ENCODE peak calls at places on chromosomes 2 and 18, in ten cellular contexts. M is epithelial cell of esophagus, G is tibial nerve, B is ovary, L is uterus, V is PC-3, N is lung, F is GM23338, A is cardiac fibroblast, Y is fibroblast of lung. J is an unnamed sample.

GRCh38 chr2:189164732-189165131 is 14.8 kb downstream of the COL5A2 start:
- DNase-seq in M (peak; percentile 55), G (peak; percentile 60), B (peak; percentile 10), L (peak; percentile 46), V (peak; percentile 70), N (no peak), F (no peak), A (peak; percentile 67), Y (peak; percentile 89), J (no peak)

GRCh38 chr2:222410534-222410933 is 13.8 kb upstream of the SGPP2 start:
- DNase-seq in M (no peak), G (no peak), B (no peak), L (no peak), V (peak; percentile 8), N (peak; percentile 35), F (peak; percentile 84), A (no peak), Y (no peak), J (peak; percentile 3)

GRCh38 chr2:43576983-43577892 is 18.6 kb downstream of the THADA start:
- DNase-seq in M (peak; percentile 77), G (no peak), B (peak; percentile 23), L (no peak), V (peak; percentile 51), N (no peak), F (peak; percentile 61), A (peak; percentile 87), Y (peak; percentile 84), J (no peak)

GRCh38 chr2:217653240-217653639 is 349.6 kb downstream of the TNS1 start:
- DNase-seq in M (peak; percentile 78), G (peak; percentile 62), B (peak; percentile 75), L (peak; percentile 71), V (peak; percentile 96), N (peak; percentile 40), F (no peak), A (peak; percentile 82), Y (peak; percentile 72), J (peak; percentile 59)

GRCh38 chr2:142966281-142966680 is 88.8 kb downstream of the KYNU start:
- DNase-seq in M (no peak), G (no peak), B (no peak), L (no peak), V (no peak), N (no peak), F (no peak), A (no peak), Y (no peak), J (no peak)

GRCh38 chr2:205758051-205758450 is 75.8 kb downstream of the NRP2 start:
- DNase-seq in M (peak; percentile 37), G (no peak), B (peak; percentile 72), L (peak; percentile 51), V (peak; percentile 64), N (no peak), F (no peak), A (peak; percentile 83), Y (peak; percentile 80), J (no peak)

GRCh38 chr2:229774237-229774636 is 59.9 kb upstream of the DNER start:
- DNase-seq in M (no peak), G (no peak), B (no peak), L (no peak), V (no peak), N (no peak), F (peak; percentile 56), A (no peak), Y (no peak), J (no peak)

GRCh38 chr2:42153944-42154593 is 15.1 kb upstream of the EML4 start:
- DNase-seq in M (no peak), G (no peak), B (no peak), L (no peak), V (no peak), N (no peak), F (no peak), A (no peak), Y (no peak), J (no peak)

GRCh38 chr2:100921685-100922161 is 80.4 kb upstream of the RPL31 start:
- DNase-seq in M (peak; percentile 11), G (no peak), B (no peak), L (no peak), V (no peak), N (no peak), F (no peak), A (peak; percentile 72), Y (peak; percentile 76), J (no peak)

GRCh38 chr2:121810959-121811853 is 55.8 kb downstream of the TSN start:
- DNase-seq in M (peak; percentile 65), G (peak; percentile 50), B (peak; percentile 55), L (peak; percentile 24), V (peak; percentile 79), N (peak; percentile 34), F (peak; percentile 90), A (peak; percentile 81), Y (peak; percentile 63), J (peak; percentile 37)

DNA sequence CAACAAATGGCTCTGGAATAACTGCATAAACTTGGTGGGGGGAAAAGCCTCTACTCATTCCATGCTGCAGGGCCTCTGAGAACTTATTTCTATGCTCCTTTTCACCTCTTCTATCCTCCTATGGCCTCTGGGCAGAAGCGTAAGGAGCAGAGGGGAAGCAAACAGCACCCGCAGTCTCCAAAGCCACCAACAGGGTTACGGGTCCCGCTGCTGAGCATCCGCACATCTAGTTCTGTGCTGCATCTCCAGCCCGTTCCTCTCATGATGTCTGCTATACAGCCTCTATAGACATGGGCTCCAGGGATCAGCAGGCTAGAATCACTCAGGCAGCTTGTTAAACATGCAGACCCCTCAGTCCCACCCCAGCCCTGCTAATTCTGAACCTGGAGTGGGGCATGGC is 25.9 kb downstream of the PSTPIP2 start:
- DNase-seq in M (no peak), G (no peak), B (no peak), L (no peak), V (no peak), N (no peak), F (peak; percentile 71), A (no peak), Y (no peak), J (no peak)
- TF ChIP-seq CTCF in M (no peak), G (no peak), B (no peak), L (no peak), V (no peak), N (no peak), F (no peak), A (no peak), Y (no peak), J (no peak)

DNA sequence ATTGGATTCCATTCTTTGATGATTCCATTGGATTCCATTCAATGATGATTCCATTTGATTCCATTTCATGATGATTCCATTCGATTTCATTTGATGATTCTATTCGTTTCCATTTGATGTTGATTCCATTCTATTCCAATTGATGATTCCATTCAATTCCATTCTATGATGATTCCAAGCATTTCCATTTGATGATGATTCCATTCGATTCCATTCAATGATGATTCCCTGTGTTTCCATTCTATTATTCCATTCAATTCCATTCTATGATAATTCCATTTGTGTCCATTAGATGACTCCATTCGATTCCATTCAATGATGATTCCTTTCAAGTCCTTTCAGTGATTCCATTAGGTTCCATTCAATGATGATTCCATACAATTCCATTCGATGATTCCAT is 1090.5 kb downstream of the RPIA start:
- DNase-seq in M (no peak), G (no peak), B (no peak), L (no peak), V (no peak), N (no peak), F (no peak), A (no peak), Y (no peak), J (no peak)
- H3K4me3 ChIP-seq in M (no peak overlapping the region), G (no peak overlapping the region), B (no peak overlapping the region), L (no peak overlapping the region), V (no peak overlapping the region), N (no peak overlapping the region), F (no peak overlapping the region), A (no peak overlapping the region), Y (no peak overlapping the region), J (no peak overlapping the region)

GRCh38 chr18:59155140-59155539 is 15.5 kb downstream of the SEC11C start:
- DNase-seq in M (peak; percentile 19), G (no peak), B (no peak), L (no peak), V (no peak), N (no peak), F (no peak), A (peak; percentile 45), Y (peak; percentile 36), J (peak; percentile 90)

GRCh38 chr18:59148192-59148591 is 8.5 kb downstream of the SEC11C start:
- DNase-seq in M (peak; percentile 12), G (no peak), B (no peak), L (no peak), V (no peak), N (no peak), F (no peak), A (no peak), Y (no peak), J (no peak)

GRCh38 chr18:59149007-59149406 is 9.3 kb downstream of the SEC11C start:
- DNase-seq in M (no peak), G (no peak), B (no peak), L (no peak), V (no peak), N (no peak), F (no peak), A (no peak), Y (no peak), J (no peak)

GRCh38 chr18:59149416-59149815 is 9.7 kb downstream of the SEC11C start:
- DNase-seq in M (no peak), G (no peak), B (no peak), L (no peak), V (no peak), N (no peak), F (no peak), A (no peak), Y (no peak), J (no peak)

DNA sequence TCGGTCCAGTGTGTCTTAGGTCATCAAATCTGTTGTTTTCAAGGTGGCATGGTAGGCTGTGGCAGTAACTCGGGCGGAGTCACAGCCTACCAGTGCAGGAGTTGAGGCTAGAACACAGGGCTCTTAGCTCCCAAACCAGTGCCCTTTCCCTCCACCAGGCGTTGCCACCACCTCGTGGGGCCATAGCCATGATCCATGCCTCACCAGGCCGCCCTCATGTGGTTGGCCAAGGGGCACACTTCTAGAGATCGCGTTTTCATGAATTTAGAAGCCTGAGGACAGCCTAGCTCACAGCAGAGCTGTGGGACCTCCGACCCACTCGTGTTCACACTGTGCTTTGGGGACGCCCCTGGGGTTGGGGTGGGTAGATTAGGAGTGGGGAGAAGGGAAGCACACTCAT is 10.6 kb downstream of the SEC11C start:
- DNase-seq in M (no peak), G (no peak), B (no peak), L (no peak), V (no peak), N (no peak), F (peak; percentile 36), A (no peak), Y (no peak), J (no peak)
- TF ChIP-seq CTCF in M (no peak), G (no peak), B (no peak), L (no peak), V (no peak), N (no peak), F (peak; percentile 56), A (no peak), Y (no peak), J (no peak)

DNA sequence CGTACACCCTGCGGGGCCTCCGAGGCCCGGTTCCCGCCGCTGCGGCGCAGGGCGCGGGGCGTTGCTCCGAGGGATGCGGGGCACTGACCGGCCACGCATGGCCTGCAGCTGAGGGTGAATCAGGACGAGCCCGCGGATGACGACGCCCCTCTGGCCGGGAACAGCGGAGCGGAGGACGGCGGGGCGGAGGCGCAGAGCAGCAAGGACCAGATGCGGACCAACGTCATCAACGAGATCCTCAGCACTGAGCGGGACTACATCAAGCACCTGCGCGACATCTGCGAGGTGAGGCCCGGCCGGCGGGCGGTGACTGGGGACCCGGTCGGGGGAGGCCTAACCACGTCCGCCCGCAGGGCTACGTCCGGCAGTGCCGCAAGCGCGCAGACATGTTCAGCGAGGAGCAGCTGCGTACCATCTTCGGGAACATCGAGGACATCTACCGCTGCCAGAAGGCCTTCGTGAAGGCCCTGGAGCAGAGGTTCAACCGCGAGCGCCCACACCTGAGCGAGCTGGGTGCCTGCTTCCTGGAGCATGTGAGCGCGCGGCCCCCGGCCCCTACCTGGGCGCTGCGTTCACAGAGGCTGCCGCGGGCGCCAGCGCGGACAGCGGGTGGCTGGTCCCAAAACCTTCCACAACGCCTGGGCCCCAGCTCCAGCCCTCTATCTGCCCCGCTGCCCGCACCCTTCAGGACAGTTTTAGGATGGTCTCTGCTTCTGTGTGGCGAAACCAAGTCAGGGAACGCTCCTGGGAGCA is 53.2 kb downstream of the FAM168B start:
- DNase-seq in M (no peak), G (no peak), B (no peak), L (no peak), V (no peak), N (no peak), F (no peak), A (peak; percentile 18), Y (no peak), J (no peak)
- H3K4me3 ChIP-seq in M (no peak overlapping the region), G (peak overlapping the region; percentile 9), B (no peak overlapping the region), L (no peak overlapping the region), V (no peak overlapping the region), N (no peak overlapping the region), F (no peak overlapping the region), A (peak overlapping the region; percentile 7), Y (no peak overlapping the region), J (no peak overlapping the region)